ENCODE peak calls at places on chromosomes 12 and 14, in nine cellular contexts. X is naive thymus-derived CD8-positive, alpha-beta T cell; W is GM12892; O is BE2C; R is GM10248; V is T follicular helper cell; I is non-pigmented ciliary epithelial cell; S is activated gamma-delta T cell treated with Interleukin-2 at 50 U/mL for 16 hours; F is NCI-H345. A is an unnamed sample.

GRCh38 chr14:99602054-99602787 is 1.8 kb downstream of the CCDC85C start:
- DNase-seq in R (no peak), F (no peak), X (peak; percentile 12), O (no peak), I (no peak), W (no peak), S (no peak), V (no peak), A (no peak)

GRCh38 chr12:122560138-122560537 is 33.1 kb downstream of the KNTC1 start:
- DNase-seq in S (no peak), V (no peak), O (no peak), R (no peak), W (no peak), F (no peak), X (no peak), I (no peak), A (no peak)

GRCh38 chr14:22333408-22334274 is 255.4 kb downstream of the DAD1 start:
- DNase-seq in X (no peak), V (no peak), O (no peak), F (no peak), I (no peak), R (no peak), W (no peak), S (peak; percentile 35), A (no peak)

GRCh38 chr14:24565766-24566165 is 10.3 kb downstream of the CTSG start:
- DNase-seq in F (peak; percentile 29), X (no peak), V (no peak), W (no peak), O (no peak), R (no peak), S (no peak), I (no peak), A (no peak)

GRCh38 chr12:91419809-91420208 is 237.2 kb upstream of the DCN start:
- DNase-seq in O (no peak), R (no peak), I (no peak), S (no peak), X (no peak), V (no peak), W (no peak), F (no peak), A (no peak)

GRCh38 chr12:28793767-28794166 is 355.3 kb upstream of the FAR2 start:
- DNase-seq in F (no peak), I (no peak), X (no peak), R (no peak), O (no peak), W (no peak), S (no peak), V (no peak), A (no peak)

GRCh38 chr12:18320036-18320617 is 58.8 kb downstream of the PIK3C2G start:
- DNase-seq in X (no peak), F (peak; percentile 2), R (peak; percentile 11), V (no peak), I (peak; percentile 67), S (no peak), O (peak; percentile 31), W (no peak), A (no peak)

GRCh38 chr12:130743606-130744005 is 27.5 kb upstream of the RIMBP2 start:
- DNase-seq in R (no peak), X (no peak), I (no peak), F (no peak), W (no peak), O (no peak), V (no peak), S (no peak), A (no peak)

GRCh38 chr12:53530056-53530455 is 22.8 kb upstream of the NPFF start:
- DNase-seq in O (no peak), V (no peak), I (no peak), W (no peak), F (no peak), X (no peak), R (no peak), S (no peak), A (no peak)

GRCh38 chr12:19755141-19755540 is 315.8 kb downstream of the AEBP2 start:
- DNase-seq in S (no peak), X (no peak), W (no peak), O (no peak), I (no peak), F (no peak), R (no peak), V (no peak), A (no peak)

GRCh38 chr14:22791302-22791701 is 23.9 kb downstream of the SLC7A7 start:
- DNase-seq in W (no peak), V (no peak), I (no peak), S (no peak), R (no peak), F (no peak), O (no peak), X (no peak), A (no peak)

GRCh38 chr12:64733857-64734256 is 25.3 kb downstream of the GNS start:
- DNase-seq in O (no peak), R (no peak), I (no peak), F (peak; percentile 55), V (no peak), S (no peak), W (no peak), X (no peak), A (no peak)

GRCh38 chr12:130879781-130880389 is 8.0 kb downstream of the RAN start:
- DNase-seq in I (no peak), S (no peak), X (no peak), V (no peak), R (peak; percentile 20), W (no peak), O (no peak), F (no peak), A (no peak)

GRCh38 chr14:23063601-23064000 is 6.3 kb upstream of the CDH24 start:
- DNase-seq in W (no peak), I (no peak), X (no peak), S (no peak), F (no peak), O (no peak), V (no peak), R (no peak), A (no peak)

GRCh38 chr12:12823308-12823707 is 10.2 kb downstream of the DDX47 start:
- DNase-seq in X (no peak), R (no peak), V (no peak), F (no peak), W (no peak), O (no peak), I (peak; percentile 83), S (no peak), A (no peak)

GRCh38 chr14:103483600-103483999 is 39.0 kb downstream of the CKB start:
- DNase-seq in V (no peak), R (no peak), S (no peak), I (peak; percentile 75), X (no peak), O (no peak), W (no peak), F (no peak), A (no peak)

GRCh38 chr12:118064608-118065007 is 3.6 kb upstream of the WSB2 start:
- DNase-seq in F (no peak), W (no peak), I (no peak), R (no peak), X (peak; percentile 34), V (no peak), O (no peak), S (no peak), A (no peak)

GRCh38 chr12:53225635-53226424 is 6.2 kb downstream of the RARG start:
- DNase-seq in R (no peak), V (no peak), F (no peak), S (no peak), O (peak; percentile 46), W (no peak), X (no peak), I (no peak), A (no peak)

GRCh38 chr12:6819069-6820030 is 2.3 kb upstream of the GPR162 start:
- DNase-seq in R (no peak), W (no peak), O (no peak), X (no peak), F (no peak), S (no peak), V (no peak), I (no peak), A (no peak)

GRCh38 chr12:132071001-132071810 is 72.9 kb downstream of the DDX51 start:
- DNase-seq in F (no peak), O (no peak), R (peak; percentile 82), V (no peak), S (no peak), W (peak; percentile 54), X (no peak), I (no peak), A (no peak)

GRCh38 chr12:75781532-75782046 is 250.0 kb downstream of the PHLDA1 start:
- DNase-seq in X (no peak), F (no peak), I (peak; percentile 36), V (no peak), O (no peak), W (no peak), S (no peak), R (no peak), A (no peak)

GRCh38 chr14:58656671-58657411 is 19.1 kb downstream of the DACT1 start:
- DNase-seq in S (no peak), F (no peak), V (no peak), I (no peak), R (no peak), W (no peak), O (no peak), X (no peak), A (no peak)

GRCh38 chr12:59651230-59651920 is 55.5 kb downstream of the SLC16A7 start:
- DNase-seq in V (no peak), I (peak; percentile 24), W (no peak), O (no peak), S (no peak), X (no peak), R (no peak), F (no peak), A (no peak)